ENCODE peak calls at places on chromosomes 16 and 17, in nine cellular contexts. D is GM23248, H is OCI-LY7, U is MM.1S, Z is PC-3, G is SK-N-SH, J is hepatocyte, F is HCT116, C is neural progenitor cell. P is an unnamed sample.

GRCh38 chr17:28928061-28928460 is 23.3 kb downstream of the PHF12 start:
- DNase-seq in D (peak; percentile 48), G (no peak), J (no peak), F (no peak), H (no peak), U (no peak), Z (no peak), C (no peak), P (no peak)

GRCh38 chr16:79728923-79729240 is 128.3 kb upstream of the MAF start:
- DNase-seq in D (no peak), J (no peak), G (no peak), F (no peak), U (no peak), Z (no peak), C (no peak), H (no peak), P (no peak)

GRCh38 chr16:27764869-27765675 is 215.1 kb downstream of the KATNIP start:
- DNase-seq in U (no peak), Z (no peak), H (no peak), J (no peak), F (no peak), G (no peak), C (no peak), D (no peak), P (no peak)

GRCh38 chr17:68054296-68054900 is 18.9 kb downstream of the KPNA2 start:
- DNase-seq in Z (no peak), D (peak; percentile 58), U (no peak), G (no peak), F (no peak), J (no peak), C (no peak), H (no peak), P (no peak)

GRCh38 chr17:57372156-57372555 is 115.8 kb downstream of the MSI2 start:
- DNase-seq in F (peak; percentile 75), D (peak; percentile 9), U (no peak), Z (peak; percentile 95), J (no peak), C (no peak), G (no peak), H (no peak), P (no peak)

GRCh38 chr16:8254425-8254824 is 335.9 kb downstream of the TMEM114 start:
- DNase-seq in F (no peak), J (peak; percentile 41), U (no peak), Z (no peak), G (no peak), H (no peak), C (no peak), D (no peak), P (no peak)

GRCh38 chr17:21157586-21158370 is 31.0 kb downstream of the DHRS7B start:
- DNase-seq in J (no peak), G (no peak), D (no peak), Z (no peak), H (no peak), U (no peak), C (no peak), F (no peak), P (no peak)

GRCh38 chr16:49431591-49432290 is 58.1 kb downstream of the C16orf78 start:
- DNase-seq in J (no peak), F (no peak), D (no peak), C (no peak), U (no peak), Z (no peak), G (no peak), H (no peak), P (peak; percentile 28)

GRCh38 chr16:55552621-55553020 is 13.9 kb upstream of the CAPNS2 start:
- DNase-seq in J (peak; percentile 22), G (no peak), Z (peak; percentile 51), H (no peak), U (no peak), F (no peak), C (no peak), D (peak; percentile 86), P (no peak)

DNA sequence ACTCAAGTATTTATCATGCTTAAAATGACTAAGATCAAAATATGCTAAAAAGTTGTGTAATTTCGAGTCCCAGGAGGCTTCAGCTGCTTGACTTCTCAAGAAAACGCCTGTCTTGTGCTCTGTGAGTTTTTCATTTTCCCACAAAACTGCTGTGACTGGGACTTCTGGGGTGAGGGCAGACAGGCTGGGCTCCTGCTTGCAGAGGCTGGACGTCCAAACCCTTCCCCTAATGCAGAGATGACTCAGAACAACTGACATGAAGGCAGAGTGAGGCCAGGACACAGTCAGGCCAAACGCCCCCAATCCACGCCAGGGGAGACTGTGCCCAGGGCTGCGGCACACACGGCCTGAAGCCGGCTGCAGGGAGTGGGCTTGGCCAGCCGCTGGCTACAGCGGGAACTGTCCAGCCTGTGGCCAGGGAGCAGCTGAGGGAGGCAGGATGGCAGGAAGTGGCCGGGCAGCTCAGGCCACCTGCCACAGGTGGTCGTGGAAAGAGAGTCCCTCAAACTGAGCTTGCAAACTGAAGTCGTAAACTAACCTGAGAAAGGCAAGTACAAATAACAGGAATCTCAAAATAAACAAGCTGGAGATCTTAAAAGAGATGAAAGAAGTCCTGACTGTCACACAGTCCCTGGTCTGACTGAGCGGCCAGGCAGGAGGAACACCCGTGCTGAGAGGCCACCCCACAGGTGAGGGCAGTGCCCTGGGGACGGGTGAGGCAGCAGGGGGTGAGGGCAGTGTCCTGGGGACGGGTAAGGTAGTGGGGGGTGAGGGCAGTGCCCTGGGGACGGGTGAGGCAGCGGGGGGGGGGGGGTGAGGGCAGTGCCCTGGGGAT is 21.3 kb upstream of the HEXD start:
- DNase-seq in G (no peak), J (no peak), Z (no peak), F (no peak), U (no peak), H (no peak), C (no peak), D (peak; percentile 98), P (no peak)
- TF ChIP-seq EZH2phosphoT487 in G (no peak), J (no peak), Z (no peak), F (no peak), U (no peak), H (no peak), C (no peak), D (no peak), P (no peak)

DNA sequence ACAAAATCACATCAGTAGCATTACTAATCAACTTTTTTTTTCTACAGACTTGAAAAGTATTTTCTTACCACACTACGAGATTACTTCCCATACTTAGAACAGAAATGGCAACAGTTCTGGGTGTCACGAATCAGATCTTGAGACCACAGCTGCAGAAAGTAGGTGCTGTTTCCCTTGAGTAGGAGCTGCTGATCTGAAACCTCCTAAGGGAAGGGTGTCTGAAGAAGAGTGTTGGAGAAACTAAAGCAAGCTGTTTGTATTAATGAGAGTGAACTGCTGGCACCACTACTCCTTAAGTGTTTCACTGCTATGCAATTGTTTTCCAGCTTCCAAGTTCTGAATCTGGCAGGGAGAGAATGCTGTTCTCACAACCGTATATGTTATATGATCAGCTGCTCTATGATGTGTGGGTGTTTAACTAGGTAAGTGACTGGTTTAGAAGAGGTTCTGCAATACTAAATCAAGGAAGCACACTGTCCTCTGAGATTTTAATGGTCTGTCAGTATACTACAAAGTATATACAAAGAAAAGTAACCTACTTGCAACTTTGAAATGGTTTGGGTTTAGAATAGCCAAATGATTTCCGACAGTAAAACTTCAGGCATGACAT is 3.3 kb downstream of the ZNF652 start:
- DNase-seq in D (peak; percentile 30), J (no peak), U (peak; percentile 82), F (no peak), C (no peak), G (no peak), H (peak; percentile 75), Z (no peak), P (no peak)
- TF ChIP-seq EZH2phosphoT487 in D (no peak), J (no peak), U (no peak), F (no peak), C (no peak), G (no peak), H (no peak), Z (no peak), P (no peak)

GRCh38 chr16:30335598-30336474 is 19.3 kb downstream of the CD2BP2 start:
- DNase-seq in G (no peak), C (no peak), F (no peak), U (peak; percentile 10), D (peak; percentile 53), H (no peak), Z (peak; percentile 50), J (peak; percentile 37), P (no peak)
- TF ChIP-seq EZH2phosphoT487 in G (no peak), C (no peak), F (no peak), U (no peak), D (no peak), H (no peak), Z (no peak), J (no peak), P (no peak)

DNA sequence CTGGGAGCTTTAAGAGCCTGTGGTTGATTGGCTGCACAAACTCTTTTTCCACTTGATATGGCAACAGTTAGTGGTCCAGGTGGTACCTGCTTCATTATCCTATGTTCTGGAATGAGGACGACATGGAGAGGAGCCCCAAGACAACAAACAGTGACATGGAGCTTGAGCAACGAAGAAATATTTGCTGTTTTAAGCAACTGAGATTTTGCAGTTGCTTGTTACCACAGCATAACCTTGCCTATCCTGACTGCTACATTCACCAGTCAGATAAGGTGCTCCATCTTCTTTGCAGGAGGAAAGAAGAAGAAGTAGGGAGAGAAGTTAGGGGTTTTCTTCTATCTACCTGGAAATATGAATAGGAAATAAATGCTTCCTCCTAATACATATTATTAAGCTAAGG is 7.5 kb upstream of the ODF4 start:
- DNase-seq in Z (no peak), J (no peak), H (no peak), C (no peak), F (no peak), U (no peak), G (no peak), D (no peak), P (no peak)
- TF ChIP-seq EZH2phosphoT487 in Z (no peak), J (no peak), H (no peak), C (no peak), F (no peak), U (no peak), G (no peak), D (no peak), P (no peak)

P was measured in GM23338.